ENCODE peak calls at places on chromosomes 1 and 21, in nine cellular contexts. A is K562, O is uterus, Z is prostate gland, H is breast epithelium, S is esophagus squamous epithelium, N is A549, M is body of pancreas, B is ovary. U is an unnamed sample.

GRCh38 chr1:169348356-169349036 is 19.1 kb downstream of the NME7 start:
- DNase-seq in A (peak; percentile 76), S (no peak), H (no peak), Z (peak; percentile 12), O (no peak), N (peak; percentile 65), B (no peak), M (no peak), U (no peak)

GRCh38 chr1:161139765-161140164 is 7.3 kb upstream of the DEDD start:
- DNase-seq in Z (peak; percentile 39), S (no peak), B (no peak), H (no peak), A (peak; percentile 68), N (peak; percentile 35), O (no peak), M (peak; percentile 64), U (peak; percentile 46)

GRCh38 chr1:30966690-30967369 is 58.3 kb upstream of the SDC3 start:
- DNase-seq in B (no peak), H (no peak), S (no peak), N (peak; percentile 17), Z (no peak), M (no peak), A (peak; percentile 51), O (no peak), U (no peak)

GRCh38 chr1:201184734-201185453 is 5.7 kb upstream of the IGFN1 start:
- DNase-seq in Z (peak; percentile 13), A (peak; percentile 61), O (peak; percentile 28), N (peak; percentile 54), M (peak; percentile 46), H (no peak), S (no peak), B (peak; percentile 36), U (peak; percentile 33)

GRCh38 chr1:2990376-2991115 is 30.7 kb upstream of the ACTRT2 start:
- DNase-seq in H (no peak), Z (no peak), N (no peak), M (no peak), O (no peak), S (no peak), B (no peak), A (no peak), U (no peak)

GRCh38 chr1:184160942-184161698 is 109.6 kb downstream of the TSEN15 start:
- DNase-seq in B (no peak), H (no peak), O (peak; percentile 36), M (no peak), Z (no peak), S (no peak), N (no peak), A (no peak), U (no peak)

GRCh38 chr1:81254560-81254959 is 546.2 kb upstream of the ADGRL2 start:
- DNase-seq in S (no peak), N (peak; percentile 17), B (no peak), H (no peak), O (no peak), M (no peak), A (no peak), Z (no peak), U (no peak)

GRCh38 chr1:41277371-41277994 is 35.4 kb upstream of the SCMH1 start:
- DNase-seq in A (no peak), Z (no peak), S (no peak), N (no peak), H (no peak), B (no peak), O (no peak), M (peak; percentile 31), U (no peak)

GRCh38 chr1:114278911-114279310 is 125.2 kb upstream of the SYT6 start:
- DNase-seq in A (no peak), O (no peak), S (no peak), Z (no peak), N (no peak), M (no peak), B (no peak), H (no peak), U (no peak)

GRCh38 chr1:227961651-227962050 is 13.9 kb upstream of the WNT9A start:
- DNase-seq in H (no peak), Z (no peak), M (no peak), S (no peak), O (no peak), B (no peak), N (no peak), A (no peak), U (peak; percentile 11)

GRCh38 chr21:35226302-35226701 is 177.2 kb upstream of the RUNX1 start:
- DNase-seq in N (no peak), M (no peak), H (peak; percentile 54), Z (no peak), S (no peak), B (no peak), A (no peak), O (no peak), U (peak; percentile 45)

GRCh38 chr1:153465728-153466625 is 5.5 kb upstream of the S100A7 start:
- DNase-seq in H (no peak), O (peak; percentile 74), S (no peak), N (peak; percentile 58), B (peak; percentile 72), M (peak; percentile 43), Z (no peak), A (peak; percentile 80), U (peak; percentile 42)

GRCh38 chr1:69858534-69858933 is 290.8 kb downstream of the LRRC7 start:
- DNase-seq in A (no peak), O (no peak), S (no peak), Z (no peak), B (no peak), N (no peak), H (no peak), M (no peak), U (no peak)

GRCh38 chr1:197423006-197423405 is 155.0 kb downstream of the CRB1 start:
- DNase-seq in H (no peak), O (no peak), A (no peak), S (no peak), N (no peak), Z (no peak), M (no peak), B (no peak), U (no peak)

GRCh38 chr1:56795864-56796263 is 23.3 kb downstream of the FYB2 start:
- DNase-seq in Z (no peak), S (no peak), M (no peak), A (no peak), B (no peak), H (no peak), O (no peak), N (no peak), U (no peak)

DNA sequence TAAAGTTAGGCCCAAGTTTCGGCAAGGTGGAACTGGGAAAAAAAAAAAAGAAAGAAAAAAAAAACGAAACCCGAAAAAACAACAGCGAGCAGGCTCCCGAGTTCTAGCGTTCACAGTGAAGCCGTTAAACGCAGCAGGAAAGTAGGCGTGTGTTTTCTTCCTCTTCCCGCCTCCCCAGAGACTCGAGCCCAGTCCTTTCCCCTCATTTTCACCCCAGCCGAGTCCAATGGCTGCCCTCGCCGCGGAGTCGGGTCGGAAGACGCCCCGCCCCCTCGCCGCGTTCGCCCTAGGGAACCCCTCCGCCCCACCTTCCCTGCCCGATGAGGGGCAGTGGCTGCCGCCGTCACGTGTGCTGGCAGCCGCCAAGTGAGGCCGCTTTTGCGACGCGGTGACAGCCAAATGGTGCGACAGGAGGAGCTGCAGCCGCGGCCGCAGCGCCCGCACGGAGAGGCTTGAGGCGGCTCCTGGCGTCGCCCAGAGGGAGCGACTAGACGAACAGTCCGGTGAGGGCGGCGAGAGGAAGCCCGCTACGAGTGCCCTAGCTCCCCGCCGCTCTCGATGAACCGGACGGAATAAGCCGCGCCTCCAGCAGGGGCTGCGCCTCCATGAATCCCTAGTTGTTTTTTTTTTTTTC is at the start of gene PKN2:
- DNase-seq in Z (peak; percentile 98), O (peak; percentile 98), B (peak; percentile 98), H (peak; percentile 96), A (peak; percentile 99), M (peak; percentile 97), N (peak; percentile 98), S (peak; percentile 87), U (peak; percentile 97)
- TF ChIP-seq POLR2A in Z (peak; percentile 91), O (peak; percentile 91), B (peak; percentile 87), H (no peak), A (peak; percentile 97), M (peak; percentile 95), N (peak; percentile 69), S (no peak), U (no peak)

DNA sequence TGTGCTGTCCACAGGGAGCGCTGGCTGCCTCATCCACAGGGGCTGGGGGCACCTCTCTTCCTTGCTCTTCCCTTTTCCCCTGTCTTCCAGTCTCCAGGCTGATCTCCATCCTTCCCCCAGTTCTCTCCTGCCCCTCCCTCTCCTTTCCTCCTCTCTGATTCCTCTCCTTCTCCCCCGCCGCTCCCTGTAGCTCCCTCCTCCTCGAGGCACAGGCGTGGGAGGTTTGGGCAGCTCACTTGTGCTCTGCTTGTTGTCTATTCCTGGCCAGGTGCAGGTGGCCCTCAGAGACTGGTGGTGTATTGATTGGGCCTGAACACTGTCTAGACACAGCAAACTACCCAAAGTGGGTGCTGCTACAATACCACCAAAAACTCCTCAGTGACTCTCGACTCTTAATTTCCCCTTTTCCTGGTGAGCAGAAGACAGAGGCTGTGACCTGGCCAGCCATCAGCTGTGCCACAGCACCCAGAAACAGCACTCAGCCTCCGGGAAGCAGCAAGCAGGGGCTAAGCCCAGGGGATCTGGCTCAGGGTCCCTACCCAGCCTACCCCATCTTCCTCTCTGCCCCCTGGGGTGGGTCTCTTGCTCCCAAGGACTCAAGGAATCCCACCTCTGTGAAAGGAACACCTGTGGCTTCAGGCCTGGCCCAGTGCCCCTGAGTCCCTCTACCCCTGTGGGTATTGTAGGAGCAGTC is 93.3 kb downstream of the DDX20 start:
- DNase-seq in A (no peak), H (no peak), O (no peak), M (no peak), B (no peak), S (no peak), Z (no peak), N (no peak), U (no peak)
- H3K9me3 ChIP-seq in A (no peaks in the 10 kb centered on the region), H (no peaks in the 10 kb centered on the region), O (no peaks in the 10 kb centered on the region), M (no peaks in the 10 kb centered on the region), B (no peaks in the 10 kb centered on the region), S (no peaks in the 10 kb centered on the region), Z (no peaks in the 10 kb centered on the region), N (no peaks in the 10 kb centered on the region), U (no peaks in the 10 kb centered on the region)

DNA sequence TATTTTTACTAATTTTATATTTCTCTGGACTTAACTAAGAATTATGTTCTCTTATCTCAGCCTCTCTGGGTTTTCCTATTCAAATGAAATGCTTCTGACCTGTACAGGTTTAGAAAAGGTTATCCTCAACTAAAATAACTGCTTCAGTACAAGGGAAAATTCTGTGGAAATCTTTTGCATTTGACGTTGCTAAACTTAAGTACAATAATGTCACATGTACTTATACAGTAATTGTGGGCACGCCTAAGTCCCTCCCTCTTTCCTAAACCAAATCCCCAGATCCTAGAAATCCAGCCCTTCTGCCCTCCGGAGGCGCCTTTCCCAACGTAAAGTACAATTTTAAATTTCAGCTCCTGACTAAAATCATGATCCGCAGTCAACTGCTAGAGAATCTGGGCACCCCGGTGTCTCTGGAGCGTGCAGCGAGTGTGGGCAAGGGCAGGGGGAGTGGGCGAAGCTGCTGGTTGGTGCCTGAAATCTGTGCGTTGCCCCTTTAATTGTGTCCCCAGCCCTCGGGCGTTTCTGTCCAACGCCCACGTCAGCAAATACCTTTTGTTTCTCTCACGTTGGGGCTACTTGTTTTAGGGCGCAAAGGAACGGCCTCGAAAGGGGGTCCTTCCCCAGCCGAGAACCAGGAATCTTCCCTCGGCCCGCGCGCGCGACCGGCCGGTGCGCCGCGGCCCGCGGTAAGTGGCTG is at the start of gene ZBTB8A:
- DNase-seq in B (peak; percentile 63), A (peak; percentile 20), O (peak; percentile 43), S (no peak), M (peak; percentile 58), N (peak; percentile 66), H (peak; percentile 27), Z (peak; percentile 23), U (peak; percentile 50)
- H3K4me1 ChIP-seq in B (peaks cover 4% of the 10 kb centered on the region), A (peaks cover 12% of the 10 kb centered on the region), O (no peaks in the 10 kb centered on the region), S (peaks cover 4% of the 10 kb centered on the region), M (peaks cover 17% of the 10 kb centered on the region), N (peaks cover 10% of the 10 kb centered on the region), H (no peaks in the 10 kb centered on the region), Z (no peaks in the 10 kb centered on the region), U (peaks cover 18% of the 10 kb centered on the region)

GRCh38 chr1:101207891-101208290 is 28.9 kb upstream of the S1PR1 start:
- DNase-seq in H (no peak), A (no peak), B (no peak), Z (no peak), N (no peak), M (no peak), S (no peak), O (no peak), U (no peak)
- TF ChIP-seq POLR2A in H (no peak), A (no peak), B (no peak), Z (no peak), N (no peak), M (no peak), S (no peak), O (no peak), U (no peak)

U was measured in stomach.